ENCODE peak calls at places on chromosome 15, in five cellular contexts. Y is glutamatergic neuron, U is cardiac muscle cell, W is AG10803, T is hepatocyte. B is an unnamed sample.

GRCh38 chr15:96610757-96611156 is 280.3 kb downstream of the NR2F2 start:
- DNase-seq in Y (no peak), T (no peak), W (no peak), U (no peak), B (no peak)

GRCh38 chr15:80404719-80405553 is 754 bp downstream of the ARNT2 start:
- DNase-seq in U (peak; percentile 12), Y (peak; percentile 60), W (no peak), T (peak; percentile 40), B (peak; percentile 6)

GRCh38 chr15:87777054-87777498 is 479.5 kb downstream of the NTRK3 start:
- DNase-seq in Y (peak; percentile 29), U (peak; percentile 42), W (peak; percentile 86), T (no peak), B (no peak)

GRCh38 chr15:38860253-38860652 is 295.6 kb upstream of the RASGRP1 start:
- DNase-seq in T (no peak), W (peak; percentile 86), Y (no peak), U (peak; percentile 70), B (no peak)

GRCh38 chr15:45450468-45450867 is 72.1 kb downstream of the SLC30A4 start:
- DNase-seq in U (no peak), Y (no peak), T (peak; percentile 46), W (no peak), B (no peak)

GRCh38 chr15:61344293-61344692 is 115.2 kb upstream of the RORA start:
- DNase-seq in W (no peak), U (no peak), T (no peak), Y (no peak), B (no peak)

GRCh38 chr15:28901987-28902745 is 16.4 kb downstream of the APBA2 start:
- DNase-seq in W (no peak), U (no peak), Y (no peak), T (no peak), B (no peak)

GRCh38 chr15:48336940-48337339 is 5.7 kb downstream of the DUT start:
- DNase-seq in T (no peak), W (peak; percentile 12), Y (no peak), U (peak; percentile 13), B (peak; percentile 13)

GRCh38 chr15:43518073-43518761 is 809 bp downstream of the MAP1A start:
- DNase-seq in Y (peak; percentile 67), W (peak; percentile 42), U (peak; percentile 41), T (peak; percentile 53), B (no peak)

GRCh38 chr15:90911302-90911623 is 8.2 kb downstream of the MAN2A2 start:
- DNase-seq in T (no peak), W (no peak), U (no peak), Y (no peak), B (no peak)

GRCh38 chr15:56869573-56869972 is 48.9 kb upstream of the TCF12 start:
- DNase-seq in U (peak; percentile 55), Y (peak; percentile 54), W (peak; percentile 9), T (peak; percentile 15), B (peak; percentile 65)

GRCh38 chr15:76962337-76963013 is 30.9 kb downstream of the RCN2 start:
- DNase-seq in U (no peak), Y (no peak), T (no peak), W (no peak), B (no peak)

GRCh38 chr15:30985081-30985531 is 6.3 kb downstream of the MTMR10 start:
- DNase-seq in Y (no peak), T (no peak), W (peak; percentile 59), U (peak; percentile 63), B (no peak)

GRCh38 chr15:74841761-74842385 is 1.1 kb downstream of the ULK3 start:
- DNase-seq in Y (no peak), T (peak; percentile 30), W (no peak), U (no peak), B (no peak)

GRCh38 chr15:70617911-70618287 is 145.5 kb downstream of the UACA start:
- DNase-seq in Y (no peak), W (no peak), U (no peak), T (no peak), B (no peak)

GRCh38 chr15:44066211-44066827 is 128.8 kb downstream of the FRMD5 start:
- DNase-seq in W (peak; percentile 70), T (peak; percentile 77), U (peak; percentile 87), Y (peak; percentile 36), B (peak; percentile 61)

GRCh38 chr15:61095804-61096506 is 133.1 kb downstream of the RORA start:
- DNase-seq in T (no peak), U (no peak), Y (no peak), W (no peak), B (no peak)

GRCh38 chr15:75903331-75904240 is at the start of gene FBXO22:
- DNase-seq in W (peak; percentile 87), U (peak; percentile 95), Y (peak; percentile 95), T (peak; percentile 97), B (peak; percentile 98)

GRCh38 chr15:101637038-101637437 is 15.1 kb downstream of the TM2D3 start:
- DNase-seq in T (no peak), W (no peak), Y (no peak), U (no peak), B (no peak)

GRCh38 chr15:28281876-28282275 is 40.1 kb downstream of the HERC2 start:
- DNase-seq in W (no peak), Y (no peak), T (no peak), U (no peak), B (no peak)

GRCh38 chr15:50119063-50119700 is at the start of gene ATP8B4:
- DNase-seq in Y (no peak), U (peak; percentile 10), W (no peak), T (no peak), B (no peak)

DNA sequence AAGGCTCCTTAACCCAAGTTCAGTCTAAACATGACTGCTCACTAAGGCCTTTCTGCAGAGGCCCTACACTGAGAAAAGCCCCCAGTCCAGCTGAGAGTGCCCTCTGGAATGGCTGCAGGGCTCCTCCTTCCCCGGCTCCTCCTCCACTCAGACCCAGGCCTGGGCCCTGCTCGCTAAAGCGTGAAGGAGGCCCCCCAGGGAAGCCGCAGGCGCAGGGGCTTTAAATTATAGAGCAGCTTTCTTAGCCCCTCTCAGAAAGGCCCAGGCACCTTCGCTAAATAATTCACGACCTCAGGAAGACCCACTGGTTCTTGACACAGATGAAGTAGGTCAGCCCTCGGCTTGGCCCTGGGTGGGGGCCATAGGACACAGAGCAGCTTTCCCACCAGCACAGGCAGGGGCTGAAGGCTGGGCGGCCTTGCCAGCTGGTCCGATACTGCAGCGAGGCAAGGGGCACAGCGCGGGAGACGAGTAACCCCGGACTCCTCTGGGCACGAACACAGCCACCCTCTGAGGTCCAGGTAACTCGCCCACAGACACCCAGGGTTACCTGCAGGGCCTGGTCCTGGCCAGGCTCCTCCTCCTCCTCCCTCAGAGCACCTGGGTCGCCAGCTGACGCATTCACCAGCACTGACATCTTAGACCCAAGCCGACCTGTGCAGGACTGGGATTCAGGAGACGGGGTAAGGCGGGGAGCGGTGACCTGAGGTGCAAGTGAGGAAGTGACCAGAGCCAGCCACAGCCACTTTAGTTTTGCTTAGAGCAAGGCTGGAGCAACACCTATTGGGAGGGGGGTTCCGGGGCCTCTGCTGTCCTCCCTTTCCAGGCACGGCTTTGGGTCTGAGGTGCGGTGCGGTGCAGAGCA is 36.9 kb downstream of the RBPMS2 start:
- DNase-seq in U (no peak), T (no peak), W (no peak), Y (peak; percentile 71), B (no peak)
- TF ChIP-seq CTCF in U (no peak), T (no peak), W (no peak), Y (no peak), B (no peak)

DNA sequence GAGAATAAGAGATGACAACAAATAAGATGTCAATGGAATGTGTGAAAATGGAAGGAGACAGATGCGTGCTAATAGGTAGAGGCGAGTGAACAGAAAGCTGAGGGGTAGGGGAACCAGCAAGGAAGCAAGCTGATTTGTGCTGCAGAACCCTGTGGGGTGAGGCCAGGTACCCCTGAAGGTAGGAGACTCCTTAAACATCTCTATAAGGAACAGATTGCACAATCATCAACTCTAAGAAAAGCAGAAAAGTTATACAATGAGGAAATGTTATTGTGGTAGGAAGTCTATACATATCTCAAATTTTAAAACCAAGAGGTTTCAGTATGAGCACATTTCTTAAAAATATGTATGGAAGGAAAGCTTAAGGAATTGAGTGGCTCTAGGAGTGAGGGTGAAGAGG is 315.0 kb upstream of the TPM1 start:
- DNase-seq in U (no peak), W (no peak), Y (no peak), T (no peak), B (no peak)
- TF ChIP-seq CTCF in U (no peak), W (no peak), Y (no peak), T (no peak), B (no peak)

GRCh38 chr15:25691544-25692430 is 171.3 kb downstream of the ATP10A start:
- DNase-seq in Y (no peak), W (peak; percentile 32), U (peak; percentile 43), T (peak; percentile 26), B (no peak)
- TF ChIP-seq CTCF in Y (no peak), W (peak; percentile 47), U (peak; percentile 41), T (peak; percentile 42), B (no peak)

GRCh38 chr15:73239564-73240208 is 129.1 kb downstream of the HCN4 start:
- DNase-seq in Y (peak; percentile 16), W (no peak), U (no peak), T (no peak), B (no peak)
- TF ChIP-seq CTCF in Y (no peak), W (no peak), U (peak; percentile 30), T (peak; percentile 24), B (no peak)

GRCh38 chr15:79172801-79173460 is 82.4 kb upstream of the RASGRF1 start:
- DNase-seq in W (no peak), T (no peak), Y (no peak), U (no peak), B (no peak)

GRCh38 chr15:79170256-79170664 is 79.7 kb upstream of the RASGRF1 start:
- DNase-seq in W (peak; percentile 21), Y (no peak), T (peak; percentile 51), U (peak; percentile 20), B (peak; percentile 36)

GRCh38 chr15:79171320-79172031 is 80.9 kb upstream of the RASGRF1 start:
- DNase-seq in Y (no peak), T (no peak), W (no peak), U (no peak), B (no peak)

GRCh38 chr15:79169531-79170123 is 79.0 kb upstream of the RASGRF1 start:
- DNase-seq in U (peak; percentile 16), W (no peak), Y (no peak), T (no peak), B (no peak)

DNA sequence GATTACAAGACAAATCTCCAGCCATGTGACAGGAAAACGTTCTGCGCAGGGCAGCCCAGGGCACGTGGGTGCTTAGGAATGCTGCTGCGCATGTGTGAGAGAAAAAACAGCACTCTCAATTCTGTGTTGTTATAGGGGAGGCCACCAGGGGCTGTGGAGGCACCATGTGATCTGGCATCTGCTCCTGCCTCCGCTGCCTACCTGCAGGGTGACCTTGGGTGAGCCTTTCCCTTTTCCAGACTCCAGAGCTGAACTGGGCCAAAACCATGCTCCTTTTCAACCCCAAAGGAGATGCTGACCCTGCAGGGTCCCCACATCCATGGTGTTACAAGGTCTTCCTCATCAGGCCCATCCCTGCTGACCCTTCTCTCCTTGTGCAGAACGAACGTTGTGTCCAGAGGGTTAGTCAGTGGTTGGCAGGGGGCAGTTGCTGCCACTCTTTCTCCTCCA is 81.5 kb upstream of the RASGRF1 start:
- DNase-seq in T (no peak), U (peak; percentile 27), Y (no peak), W (no peak), B (no peak)
- TF ChIP-seq CTCF in T (no peak), U (no peak), Y (peak; percentile 17), W (no peak), B (no peak)

DNA sequence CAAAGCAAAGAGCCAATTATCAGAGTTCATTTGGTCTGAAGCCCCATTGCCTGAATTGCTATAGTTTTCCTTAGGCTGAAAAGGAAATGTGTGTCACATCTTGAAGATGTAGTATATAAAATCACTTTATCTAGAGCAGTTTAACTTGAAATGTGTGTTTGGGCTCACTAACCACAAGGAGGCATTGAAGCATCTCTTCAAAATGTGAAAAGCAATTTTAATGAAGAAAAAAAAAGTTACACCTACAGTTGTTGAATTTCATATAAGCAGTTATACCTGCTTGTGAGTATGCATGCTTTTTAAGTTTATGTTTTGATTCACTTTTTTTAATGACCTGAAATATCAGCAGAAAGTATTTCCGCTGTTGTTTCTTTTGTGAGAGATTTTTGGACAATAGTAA is 129.3 kb downstream of the IQCH start:
- DNase-seq in T (no peak), Y (no peak), U (peak; percentile 19), W (peak; percentile 7), B (no peak)
- TF ChIP-seq CTCF in T (peak; percentile 36), Y (no peak), U (no peak), W (no peak), B (no peak)